ENCODE peak calls at places on chromosomes 2 and 18, in seven cellular contexts. D, M, P, C, Z, H and F are unnamed samples.

GRCh38 chr2:2286592-2286991 is 44.5 kb downstream of the MYT1L start:
- DNase-seq in C (no peak), D (no peak), H (no peak), Z (no peak), P (no peak), M (no peak), F (no peak)

GRCh38 chr18:44651453-44651852 is 29.2 kb upstream of the SETBP1 start:
- DNase-seq in H (peak), D (no peak), C (no peak), Z (no peak), M (no peak), P (no peak), F (no peak)

GRCh38 chr2:122999258-122999657 is 1025.8 kb upstream of the CNTNAP5 start:
- DNase-seq in D (no peak), M (no peak), P (no peak), H (no peak), Z (no peak), C (no peak), F (no peak)

GRCh38 chr2:121202541-121203310 is 82.3 kb downstream of the TFCP2L1 start:
- DNase-seq in H (no peak), P (no peak), D (no peak), C (no peak), Z (no peak), M (no peak), F (no peak)

GRCh38 chr18:62432176-62432575 is 90.6 kb upstream of the ZCCHC2 start:
- DNase-seq in H (no peak), P (no peak), C (no peak), M (no peak), D (no peak), Z (no peak), F (no peak)

GRCh38 chr2:24824071-24824588 is 30.9 kb downstream of the CENPO start:
- DNase-seq in P (no peak), Z (no peak), D (no peak), M (no peak), C (no peak), H (no peak), F (no peak)

GRCh38 chr2:109318949-109319342 is 189.9 kb downstream of the SH3RF3 start:
- DNase-seq in P (no peak), C (no peak), D (no peak), M (no peak), H (no peak), Z (no peak), F (no peak)

GRCh38 chr2:73640537-73640936 is 1.7 kb downstream of the NAT8 start:
- DNase-seq in D (no peak), C (no peak), Z (no peak), P (no peak), M (no peak), H (no peak), F (no peak)

GRCh38 chr18:939958-940357 is 35.3 kb downstream of the ADCYAP1 start:
- DNase-seq in M (no peak), H (no peak), D (no peak), P (no peak), C (no peak), Z (no peak), F (no peak)

GRCh38 chr2:199303814-199304213 is 153.9 kb downstream of the SATB2 start:
- DNase-seq in C (no peak), H (no peak), M (no peak), D (no peak), Z (no peak), P (peak), F (no peak)